ENCODE peak calls at places on chromosomes 4 and X, in four cellular contexts. One of them, this sample, is unnamed.

GRCh38 chr4:2907706-2908293 is 55.4 kb downstream of the NOP14 start:
- DNase-seq in endothelial cell: no peak
- DNase-seq in astrocyte of the spinal cord: no peak
- DNase-seq in HFF-Myc: no peak
- DNase-seq in this sample: no peak

GRCh38 chrX:129981752-129982299 is 609 bp upstream of the BCORL1 start:
- DNase-seq in endothelial cell: no peak
- DNase-seq in astrocyte of the spinal cord: no peak
- DNase-seq in HFF-Myc: no peak
- DNase-seq in this sample: no peak

GRCh38 chr4:66569228-66569627 is 898.9 kb upstream of the EPHA5 start:
- DNase-seq in endothelial cell: no peak
- DNase-seq in astrocyte of the spinal cord: no peak
- DNase-seq in HFF-Myc: no peak
- DNase-seq in this sample: no peak

GRCh38 chrX:19332983-19333382 is 10.7 kb upstream of the PDHA1 start:
- DNase-seq in endothelial cell: no peak
- DNase-seq in astrocyte of the spinal cord: no peak
- DNase-seq in HFF-Myc: peak
- DNase-seq in this sample: no peak

GRCh38 chr4:150316332-150317205 is 238.3 kb downstream of the DCLK2 start:
- DNase-seq in endothelial cell: no peak
- DNase-seq in astrocyte of the spinal cord: peak
- DNase-seq in HFF-Myc: no peak
- DNase-seq in this sample: no peak

GRCh38 chrX:31591355-31591754 is 519.5 kb upstream of the FTHL17 start:
- DNase-seq in endothelial cell: no peak
- DNase-seq in astrocyte of the spinal cord: no peak
- DNase-seq in HFF-Myc: no peak
- DNase-seq in this sample: no peak

GRCh38 chrX:130443883-130444282 is 42.1 kb downstream of the RBMX2 start:
- DNase-seq in endothelial cell: no peak
- DNase-seq in astrocyte of the spinal cord: no peak
- DNase-seq in HFF-Myc: no peak
- DNase-seq in this sample: no peak

GRCh38 chr4:47075919-47076318 is 44.6 kb downstream of the GABRB1 start:
- DNase-seq in endothelial cell: no peak
- DNase-seq in astrocyte of the spinal cord: no peak
- DNase-seq in HFF-Myc: no peak
- DNase-seq in this sample: no peak

GRCh38 chrX:2594491-2594890 is 93.7 kb upstream of the DHRSX start:
- DNase-seq in endothelial cell: no peak
- DNase-seq in astrocyte of the spinal cord: no peak
- DNase-seq in HFF-Myc: no peak
- DNase-seq in this sample: no peak

GRCh38 chr4:161359491-161359890 is 804.3 kb downstream of the FSTL5 start:
- DNase-seq in endothelial cell: no peak
- DNase-seq in astrocyte of the spinal cord: no peak
- DNase-seq in HFF-Myc: no peak
- DNase-seq in this sample: no peak
- TF ChIP-seq CTCF in endothelial cell: no peak
- TF ChIP-seq CTCF in astrocyte of the spinal cord: no peak
- TF ChIP-seq CTCF in HFF-Myc: no peak
- TF ChIP-seq CTCF in this sample: no peak

GRCh38 chr4:121185960-121186359 is 21.8 kb upstream of the TNIP3 start:
- DNase-seq in endothelial cell: no peak
- DNase-seq in astrocyte of the spinal cord: no peak
- DNase-seq in HFF-Myc: no peak
- DNase-seq in this sample: no peak

GRCh38 chr4:121180558-121180957 is 16.4 kb upstream of the TNIP3 start:
- DNase-seq in endothelial cell: no peak
- DNase-seq in astrocyte of the spinal cord: no peak
- DNase-seq in HFF-Myc: no peak
- DNase-seq in this sample: no peak

GRCh38 chr4:121182296-121182695 is 18.2 kb upstream of the TNIP3 start:
- DNase-seq in endothelial cell: no peak
- DNase-seq in astrocyte of the spinal cord: peak
- DNase-seq in HFF-Myc: no peak
- DNase-seq in this sample: no peak

GRCh38 chr4:121181493-121181892 is 17.4 kb upstream of the TNIP3 start:
- DNase-seq in endothelial cell: no peak
- DNase-seq in astrocyte of the spinal cord: no peak
- DNase-seq in HFF-Myc: no peak
- DNase-seq in this sample: no peak

GRCh38 chr4:121183359-121183758 is 19.2 kb upstream of the TNIP3 start:
- DNase-seq in endothelial cell: no peak
- DNase-seq in astrocyte of the spinal cord: no peak
- DNase-seq in HFF-Myc: no peak
- DNase-seq in this sample: no peak
- TF ChIP-seq CTCF in endothelial cell: no peak
- TF ChIP-seq CTCF in astrocyte of the spinal cord: no peak
- TF ChIP-seq CTCF in HFF-Myc: no peak
- TF ChIP-seq CTCF in this sample: no peak

DNA sequence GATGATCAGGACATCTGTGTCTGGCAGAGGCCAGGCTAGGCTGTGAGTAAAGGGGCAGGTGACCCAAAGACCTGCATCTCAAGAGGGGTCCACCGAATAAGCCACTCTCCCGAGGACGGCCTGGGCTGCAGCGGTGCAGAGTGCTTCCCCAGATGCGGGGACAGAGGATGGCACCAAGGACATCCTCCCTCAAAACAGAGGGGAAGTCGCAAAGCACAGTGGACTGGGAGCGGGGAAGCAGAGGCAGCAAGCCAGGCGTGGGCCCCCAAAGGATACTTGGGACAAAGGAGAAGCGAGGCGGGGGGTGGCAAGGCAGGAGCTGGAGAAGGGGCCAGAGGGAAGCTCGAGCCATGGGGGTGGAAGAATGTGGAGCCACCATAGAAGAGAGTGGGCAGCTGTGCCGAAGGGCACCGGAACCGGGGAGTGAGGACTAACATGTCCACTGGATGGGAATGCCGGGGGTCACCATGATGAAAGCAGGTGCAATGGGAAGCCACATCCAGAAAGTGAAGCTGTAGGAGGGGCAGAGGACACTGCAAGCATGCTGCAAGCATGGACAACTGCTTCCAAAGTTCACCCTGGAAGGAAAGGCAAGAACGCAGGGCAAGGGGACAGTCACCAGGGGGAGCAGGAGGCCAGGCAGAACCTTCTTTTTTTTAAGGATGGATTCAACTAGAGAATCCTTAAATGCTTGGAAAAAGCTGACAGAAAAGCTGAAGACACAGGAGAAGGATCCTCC is 169.6 kb downstream of the AFAP1 start:
- DNase-seq in endothelial cell: peak
- DNase-seq in astrocyte of the spinal cord: no peak
- DNase-seq in HFF-Myc: no peak
- DNase-seq in this sample: peak
- TF ChIP-seq CTCF in endothelial cell: peak
- TF ChIP-seq CTCF in astrocyte of the spinal cord: peak
- TF ChIP-seq CTCF in HFF-Myc: peak
- TF ChIP-seq CTCF in this sample: peak

DNA sequence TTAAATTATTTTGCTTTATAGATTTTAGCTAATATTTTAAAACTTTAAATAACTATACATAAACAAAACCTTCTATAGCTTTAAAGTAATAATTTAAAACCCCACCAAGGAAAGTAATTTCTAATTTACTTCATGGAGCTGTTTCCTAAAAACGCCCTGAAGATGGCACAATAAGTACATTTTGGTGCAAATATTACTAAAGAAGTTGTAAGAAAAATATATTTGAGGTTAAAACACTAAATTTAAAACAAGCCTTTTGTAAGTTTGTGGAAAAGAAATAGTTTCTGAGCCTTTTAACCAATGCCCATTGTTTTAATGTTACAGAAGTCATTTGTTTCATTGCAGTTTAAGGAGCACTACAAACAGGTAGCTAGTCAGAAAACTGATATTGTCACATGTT is 137.4 kb upstream of the AGA start:
- DNase-seq in endothelial cell: no peak
- DNase-seq in astrocyte of the spinal cord: no peak
- DNase-seq in HFF-Myc: no peak
- DNase-seq in this sample: no peak
- TF ChIP-seq CTCF in endothelial cell: no peak
- TF ChIP-seq CTCF in astrocyte of the spinal cord: peak
- TF ChIP-seq CTCF in HFF-Myc: no peak
- TF ChIP-seq CTCF in this sample: peak

GRCh38 chr4:166324321-166324720 is 451.3 kb downstream of the TLL1 start:
- DNase-seq in endothelial cell: peak
- DNase-seq in astrocyte of the spinal cord: peak
- DNase-seq in HFF-Myc: peak
- DNase-seq in this sample: no peak
- TF ChIP-seq CTCF in endothelial cell: peak
- TF ChIP-seq CTCF in astrocyte of the spinal cord: peak
- TF ChIP-seq CTCF in HFF-Myc: peak
- TF ChIP-seq CTCF in this sample: peak

GRCh38 chr4:185654965-185655554 is 119.8 kb upstream of the PDLIM3 start:
- DNase-seq in endothelial cell: no peak
- DNase-seq in astrocyte of the spinal cord: no peak
- DNase-seq in HFF-Myc: no peak
- DNase-seq in this sample: no peak

GRCh38 chr4:185654311-185654710 is 119.0 kb upstream of the PDLIM3 start:
- DNase-seq in endothelial cell: no peak
- DNase-seq in astrocyte of the spinal cord: no peak
- DNase-seq in HFF-Myc: no peak
- DNase-seq in this sample: no peak

GRCh38 chr4:185657699-185658098 is 122.4 kb upstream of the PDLIM3 start:
- DNase-seq in endothelial cell: no peak
- DNase-seq in astrocyte of the spinal cord: no peak
- DNase-seq in HFF-Myc: no peak
- DNase-seq in this sample: no peak

GRCh38 chr4:185657191-185657590 is 121.9 kb upstream of the PDLIM3 start:
- DNase-seq in endothelial cell: no peak
- DNase-seq in astrocyte of the spinal cord: no peak
- DNase-seq in HFF-Myc: no peak
- DNase-seq in this sample: no peak

GRCh38 chr4:185656467-185656890 is 121.2 kb upstream of the PDLIM3 start:
- DNase-seq in endothelial cell: no peak
- DNase-seq in astrocyte of the spinal cord: peak
- DNase-seq in HFF-Myc: no peak
- DNase-seq in this sample: no peak
- TF ChIP-seq CTCF in endothelial cell: no peak
- TF ChIP-seq CTCF in astrocyte of the spinal cord: peak
- TF ChIP-seq CTCF in HFF-Myc: no peak
- TF ChIP-seq CTCF in this sample: no peak

This sample was measured in GM13976.